ENCODE peak calls at places on chromosomes 13 and 19, in eight cellular contexts. P is mammary epithelial cell, X is HCT116, O is astrocyte, D is upper lobe of left lung, J is uterus, G is gastrocnemius medialis, Y is body of pancreas. M is an unnamed sample. For H3K27me3 and H3K4me1, the result is how much of the 10 kb centered on the place peaks cover.

GRCh38 chr19:43592800-43593350 is 3.1 kb downstream of the IRGQ start:
- DNase-seq in P (no peak), X (no peak), G (no peak), O (no peak), D (no peak), Y (no peak), J (no peak), M (no peak)

GRCh38 chr19:45446295-45446694 is 21.5 kb upstream of the FOSB start:
- DNase-seq in O (no peak), D (no peak), X (no peak), J (no peak), Y (no peak), P (peak), G (no peak), M (no peak)

GRCh38 chr19:21472507-21472906 is 32.9 kb upstream of the ZNF429 start:
- DNase-seq in J (no peak), X (no peak), P (no peak), G (no peak), O (no peak), Y (no peak), D (no peak), M (no peak)

GRCh38 chr19:8240274-8241229 is 31.4 kb downstream of the CERS4 start:
- DNase-seq in O (peak), Y (peak), D (peak), J (peak), X (peak), G (peak), P (peak), M (peak)

GRCh38 chr13:27359203-27359821 is 65.1 kb upstream of the GTF3A start:
- DNase-seq in P (peak), D (no peak), X (peak), Y (peak), G (peak), O (no peak), J (peak), M (peak)

GRCh38 chr13:76886292-76887061 is at the start of gene KCTD12:
- DNase-seq in O (peak), X (peak), P (peak), G (peak), Y (peak), D (peak), J (peak), M (peak)

GRCh38 chr13:74288361-74288911 is 154.2 kb upstream of the KLF12 start:
- DNase-seq in Y (no peak), G (peak), J (peak), O (peak), P (peak), X (no peak), D (peak), M (no peak)

GRCh38 chr19:18967358-18968146 is 26.5 kb upstream of the HOMER3 start:
- DNase-seq in Y (no peak), P (peak), O (peak), D (no peak), J (peak), X (no peak), G (peak), M (no peak)

GRCh38 chr13:109743706-109744453 is 42.5 kb downstream of the IRS2 start:
- DNase-seq in O (peak), Y (no peak), X (no peak), G (no peak), J (peak), D (no peak), P (peak), M (no peak)

GRCh38 chr19:40543029-40543597 is 33.6 kb upstream of the SHKBP1 start:
- DNase-seq in Y (no peak), D (no peak), O (no peak), P (no peak), J (no peak), G (no peak), X (no peak), M (no peak)

GRCh38 chr13:85665286-85665685 is 133.9 kb downstream of the SLITRK6 start:
- DNase-seq in G (no peak), J (no peak), X (no peak), P (peak), O (peak), Y (no peak), D (no peak), M (no peak)

GRCh38 chr13:24700539-24700938 is 20.3 kb downstream of the ATP12A start:
- DNase-seq in G (no peak), O (no peak), X (no peak), P (no peak), J (no peak), Y (no peak), D (no peak), M (no peak)

GRCh38 chr19:29711584-29712132 is 3.4 kb downstream of the C19orf12 start:
- DNase-seq in P (no peak), O (no peak), J (no peak), Y (no peak), X (no peak), G (no peak), D (no peak), M (no peak)

GRCh38 chr19:6587093-6587820 is 3.7 kb downstream of the CD70 start:
- DNase-seq in P (peak), J (no peak), D (no peak), G (no peak), Y (no peak), O (no peak), X (no peak), M (peak)

GRCh38 chr13:109144693-109145437 is 515.5 kb downstream of the MYO16 start:
- DNase-seq in O (no peak), Y (no peak), J (no peak), G (no peak), D (no peak), P (peak), X (no peak), M (no peak)

GRCh38 chr13:91132786-91133185 is 214.7 kb upstream of the MIR17HG start:
- DNase-seq in P (no peak), O (peak), X (no peak), J (no peak), D (no peak), Y (no peak), G (no peak), M (no peak)

GRCh38 chr13:99196466-99197256 is 4.0 kb upstream of the UBAC2 start:
- DNase-seq in D (no peak), P (peak), G (no peak), Y (no peak), J (no peak), O (no peak), X (peak), M (no peak)

GRCh38 chr19:47004012-47004465 is 15.6 kb upstream of the NPAS1 start:
- DNase-seq in X (no peak), P (no peak), O (no peak), G (no peak), J (no peak), Y (no peak), D (peak), M (no peak)

GRCh38 chr13:98775844-98776598 is 23.5 kb upstream of the SLC15A1 start:
- DNase-seq in D (peak), P (peak), X (peak), O (peak), G (no peak), J (no peak), Y (no peak), M (no peak)

GRCh38 chr19:41569481-41570150 is 6.3 kb upstream of the CEACAM21 start:
- DNase-seq in D (peak), O (no peak), G (no peak), Y (no peak), P (no peak), X (no peak), J (no peak), M (no peak)

GRCh38 chr13:43221611-43222010 is 198.2 kb downstream of the DNAJC15 start:
- DNase-seq in X (no peak), Y (no peak), J (no peak), O (no peak), G (no peak), P (no peak), D (no peak), M (no peak)

GRCh38 chr13:114049626-114050101 is 75.8 kb upstream of the C13orf46 start:
- DNase-seq in P (no peak), X (no peak), Y (no peak), J (no peak), D (peak), O (no peak), G (no peak), M (no peak)

GRCh38 chr19:1450735-1451669 is 1.1 kb downstream of the APC2 start:
- DNase-seq in X (no peak), J (no peak), O (no peak), Y (no peak), D (no peak), P (no peak), G (no peak), M (no peak)
- H3K27me3 ChIP-seq in X (under half), J (under half), O (under half), Y (half or more), D (half or more), P (under half), G (half or more), M (half or more)

GRCh38 chr19:3034845-3035541 is 5.9 kb upstream of the TLE2 start:
- DNase-seq in Y (peak), D (no peak), P (peak), G (no peak), J (peak), X (no peak), O (peak), M (no peak)

GRCh38 chr19:3036119-3036794 is 7.2 kb upstream of the TLE2 start:
- DNase-seq in G (peak), P (peak), O (peak), D (peak), X (peak), Y (peak), J (peak), M (peak)

GRCh38 chr19:3035542-3036118 is 6.5 kb upstream of the TLE2 start:
- DNase-seq in J (peak), P (peak), Y (peak), O (peak), X (peak), D (peak), G (peak), M (peak)

GRCh38 chr19:3033595-3034193 is 4.6 kb upstream of the TLE2 start:
- DNase-seq in D (no peak), J (no peak), Y (no peak), O (no peak), P (no peak), G (no peak), X (no peak), M (no peak)

DNA sequence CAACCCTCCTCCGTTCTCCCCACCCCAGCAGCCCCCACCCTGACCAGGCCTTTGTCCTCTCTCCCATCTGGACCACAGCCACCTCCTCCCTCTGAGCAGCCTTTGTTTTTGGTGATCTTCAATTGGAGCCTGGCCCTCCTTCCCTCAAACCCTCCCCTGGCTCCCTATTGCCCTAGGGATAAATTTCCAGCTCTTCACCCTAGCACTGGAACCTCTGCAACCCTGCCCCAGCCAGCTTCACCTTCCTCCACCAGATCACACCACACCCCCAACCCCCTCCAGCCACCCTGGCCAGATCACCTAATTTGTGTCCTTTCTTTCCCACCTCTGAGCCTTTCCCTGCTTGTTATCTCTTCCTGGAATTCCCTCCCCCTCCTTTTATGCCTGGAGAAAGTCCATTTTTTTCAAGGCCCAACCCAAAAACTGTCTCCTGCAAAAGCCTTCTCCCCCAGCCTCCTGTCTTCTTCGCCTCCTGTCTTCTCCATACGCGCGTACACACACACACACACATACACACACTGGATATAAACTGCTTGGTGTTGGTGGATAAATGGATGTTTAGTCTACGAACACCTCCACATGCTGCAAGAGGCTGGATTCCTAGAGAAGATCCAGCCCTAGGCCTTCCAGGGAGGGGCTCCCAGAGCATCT is 5.2 kb upstream of the TLE2 start:
- DNase-seq in O (peak), P (no peak), Y (no peak), J (no peak), G (no peak), X (no peak), D (no peak), M (no peak)
- H3K4me3 ChIP-seq in O (peak), P (no peak), Y (no peak), J (peak), G (no peak), X (no peak), D (peak), M (no peak)

DNA sequence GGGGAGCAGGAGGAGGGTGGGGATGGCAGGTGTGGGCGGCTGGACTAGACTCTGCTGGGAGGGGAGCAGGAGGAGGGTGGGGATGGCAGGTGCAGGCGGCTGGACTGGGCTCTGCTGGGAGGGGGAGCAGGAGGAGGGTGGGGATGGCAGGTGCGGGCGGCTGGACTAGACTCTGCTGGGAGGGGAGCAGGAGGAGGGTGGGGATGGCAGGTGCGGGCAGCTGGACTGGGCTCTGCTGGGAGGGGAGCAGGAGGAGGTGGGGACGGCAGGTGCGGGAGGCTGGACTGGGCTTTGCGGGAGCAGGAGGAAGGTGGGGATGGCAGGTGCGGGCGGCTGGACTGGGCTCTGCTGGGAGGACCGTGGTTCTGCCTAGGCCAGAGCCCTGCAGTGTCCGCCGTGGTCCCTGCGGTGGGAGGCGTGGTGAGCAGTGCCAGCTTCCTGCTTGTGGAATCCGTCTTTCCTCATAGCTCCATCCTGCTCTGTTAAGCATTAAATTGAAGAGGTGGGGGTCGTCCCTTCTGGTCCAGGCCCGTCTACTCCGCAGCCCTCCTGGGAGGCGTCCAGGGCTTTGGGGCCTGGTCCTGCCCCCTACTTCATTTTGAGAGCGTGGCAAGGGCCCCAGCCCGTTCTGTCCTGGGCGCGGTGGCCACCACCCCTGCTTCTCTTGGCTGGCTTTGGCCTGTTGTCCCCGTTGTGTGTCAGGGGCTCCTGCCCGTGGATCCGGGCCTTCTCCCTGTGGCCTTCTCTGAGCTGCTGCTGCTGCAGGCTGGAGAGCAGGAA is 4.7 kb downstream of the SPPL2B start:
- DNase-seq in Y (peak), D (peak), X (no peak), G (peak), P (no peak), J (no peak), O (no peak), M (no peak)
- H3K4me1 ChIP-seq in Y (half or more), D (half or more), X (under half), G (under half), P (under half), J (under half), O (under half), M (under half)

GRCh38 chr19:38383184-38383583 is 4.7 kb downstream of the GGN start:
- DNase-seq in D (no peak), J (no peak), O (no peak), Y (no peak), P (no peak), X (no peak), G (no peak), M (no peak)
- H3K27me3 ChIP-seq in D (under half), J (under half), O (under half), Y (under half), P (under half), X (under half), G (under half), M (under half)

GRCh38 chr13:94968040-94968756 is 255.9 kb upstream of the SOX21 start:
- DNase-seq in X (no peak), P (no peak), G (no peak), Y (no peak), J (no peak), D (peak), O (no peak), M (peak)

GRCh38 chr13:94968757-94969086 is 256.4 kb upstream of the SOX21 start:
- DNase-seq in O (no peak), D (no peak), G (no peak), X (no peak), Y (no peak), J (no peak), P (no peak), M (no peak)

GRCh38 chr13:94966380-94966779 is 254.0 kb upstream of the SOX21 start:
- DNase-seq in D (no peak), G (no peak), O (no peak), P (no peak), J (no peak), X (no peak), Y (no peak), M (peak)

GRCh38 chr13:94972262-94972661 is 259.9 kb upstream of the SOX21 start:
- DNase-seq in D (no peak), Y (no peak), P (no peak), G (no peak), O (no peak), J (no peak), X (no peak), M (no peak)

GRCh38 chr13:94967183-94968039 is 255.1 kb upstream of the SOX21 start:
- DNase-seq in P (no peak), D (peak), G (no peak), J (no peak), X (no peak), O (no peak), Y (peak), M (peak)
- H3K4me3 ChIP-seq in P (no peak), D (peak), G (peak), J (no peak), X (no peak), O (peak), Y (no peak), M (peak)

GRCh38 chr13:30307194-30307965 is at the start of gene KATNAL1:
- DNase-seq in O (peak), G (peak), Y (peak), X (no peak), J (peak), D (peak), P (no peak), M (peak)

GRCh38 chr13:30307966-30308290 is 577 bp upstream of the KATNAL1 start:
- DNase-seq in Y (no peak), G (no peak), O (no peak), J (no peak), P (no peak), X (no peak), D (no peak), M (no peak)

GRCh38 chr13:30305456-30305855 is 1.9 kb downstream of the KATNAL1 start:
- DNase-seq in G (no peak), D (no peak), Y (no peak), X (no peak), J (no peak), O (no peak), P (no peak), M (no peak)

GRCh38 chr13:30308548-30308947 is 1.2 kb upstream of the KATNAL1 start:
- DNase-seq in G (no peak), P (no peak), X (no peak), O (peak), Y (no peak), D (no peak), J (no peak), M (no peak)

DNA sequence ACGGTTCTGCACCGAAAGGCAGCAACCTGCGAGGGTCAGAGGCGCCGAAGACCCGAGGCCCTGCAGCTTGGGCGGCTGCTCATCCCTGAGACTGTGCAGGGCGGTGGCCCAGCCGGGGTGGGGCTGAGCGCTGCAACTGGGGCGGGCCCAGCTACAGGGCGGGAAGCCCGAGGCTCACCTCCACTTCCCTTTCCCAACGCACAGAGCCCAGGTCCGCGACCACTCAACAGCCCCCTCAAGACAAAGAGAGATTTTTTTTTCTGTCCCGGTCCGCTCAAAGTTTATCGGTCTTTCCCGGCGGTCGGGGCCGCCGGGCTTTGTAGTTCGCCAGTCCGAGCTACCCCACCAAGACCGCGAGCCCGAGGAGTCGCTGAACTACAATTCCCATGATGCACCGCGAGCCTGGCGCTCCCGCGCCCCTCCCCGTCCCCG is 573 bp downstream of the KATNAL1 start:
- DNase-seq in P (peak), X (peak), Y (peak), J (peak), G (peak), D (peak), O (peak), M (peak)
- H3K4me1 ChIP-seq in P (under half), X (half or more), Y (under half), J (under half), G (under half), D (under half), O (under half), M (under half)

DNA sequence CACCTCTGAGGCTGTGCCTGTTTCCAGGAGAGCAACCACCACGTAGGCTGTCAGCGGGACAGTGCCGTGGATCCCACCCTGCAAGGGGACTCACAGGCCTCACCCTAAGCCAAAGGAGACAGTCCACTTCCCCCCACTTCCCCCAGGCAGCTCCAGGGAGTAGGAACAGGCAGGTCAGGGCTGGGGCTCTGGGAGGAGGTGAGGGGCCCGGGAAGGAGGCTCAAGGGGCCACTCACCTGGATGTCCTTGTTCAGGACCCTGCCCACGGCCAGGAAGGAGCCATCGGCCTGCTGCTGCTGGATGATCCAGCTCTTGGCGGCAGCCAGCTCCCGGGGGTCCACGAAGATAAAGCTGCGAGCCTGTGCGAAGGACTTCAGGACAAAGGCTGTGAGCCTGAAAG is 25.6 kb downstream of the F2RL3 start:
- DNase-seq in Y (no peak), X (no peak), G (no peak), D (no peak), O (no peak), P (no peak), J (no peak), M (no peak)
- H3K27me3 ChIP-seq in Y (under half), X (under half), G (under half), D (under half), O (under half), P (under half), J (under half), M (under half)

DNA sequence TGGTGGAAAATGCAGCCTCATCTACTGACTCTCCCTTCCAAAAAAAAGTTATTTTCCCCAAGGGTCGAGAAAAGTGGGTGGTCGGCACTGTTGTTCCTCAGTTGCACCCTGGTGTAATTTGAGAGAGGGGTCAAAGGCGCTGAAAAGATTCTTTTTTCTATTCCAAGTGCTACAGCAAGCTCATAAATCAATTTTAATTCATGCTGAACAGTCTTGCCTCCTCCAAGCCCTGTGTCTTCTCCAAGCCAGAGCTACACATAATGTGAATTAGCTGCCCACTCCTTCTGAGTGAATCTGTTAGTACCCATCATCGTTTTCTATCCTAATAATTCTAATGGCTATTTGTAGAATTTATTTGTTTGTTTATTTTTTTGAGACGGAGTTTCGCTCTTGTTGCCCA is 821 bp downstream of the SLC25A15 start:
- DNase-seq in O (no peak), D (no peak), P (no peak), X (no peak), J (no peak), G (no peak), Y (no peak), M (no peak)
- H3K4me3 ChIP-seq in O (peak), D (peak), P (peak), X (peak), J (peak), G (peak), Y (peak), M (peak)

M was measured in HAP-1.